ENCODE peak calls at places on chromosome 16, in nine cellular contexts. U is A549, R is GM12878, X is Panc1, L is SK-N-SH, E is GM23338, D is HepG2, O is HCT116, N is K562. V is an unnamed sample.

GRCh38 chr16:87318158-87318644 is 1.0 kb upstream of the C16orf95 start:
- DNase-seq in U (no peak), R (no peak), X (no peak), L (no peak), E (no peak), D (peak), O (no peak), N (peak), V (no peak)

GRCh38 chr16:10181196-10182162 is 749 bp downstream of the GRIN2A start:
- DNase-seq in U (peak), R (no peak), X (peak), L (peak), E (peak), D (peak), O (peak), N (peak), V (peak)

GRCh38 chr16:46927273-46927672 is 43.1 kb downstream of the GPT2 start:
- DNase-seq in U (no peak), R (no peak), X (no peak), L (no peak), E (no peak), D (no peak), O (no peak), N (no peak), V (no peak)

GRCh38 chr16:84449156-84450140 is 55.0 kb downstream of the MEAK7 start:
- DNase-seq in U (no peak), R (no peak), X (no peak), L (no peak), E (no peak), D (no peak), O (no peak), N (no peak), V (no peak)

GRCh38 chr16:12801511-12802042 is 2.1 kb downstream of the CPPED1 start:
- DNase-seq in U (peak), R (peak), X (no peak), L (no peak), E (no peak), D (peak), O (no peak), N (peak), V (peak)

GRCh38 chr16:66931665-66932064 is 2.5 kb downstream of the CIAO2B start:
- DNase-seq in U (no peak), R (no peak), X (no peak), L (no peak), E (no peak), D (no peak), O (no peak), N (no peak), V (no peak)

GRCh38 chr16:55569025-55569424 is 2.5 kb downstream of the CAPNS2 start:
- DNase-seq in U (no peak), R (no peak), X (no peak), L (no peak), E (no peak), D (no peak), O (no peak), N (no peak), V (peak)

GRCh38 chr16:22322741-22323140 is 25.5 kb downstream of the POLR3E start:
- DNase-seq in U (no peak), R (no peak), X (no peak), L (no peak), E (no peak), D (no peak), O (no peak), N (no peak), V (no peak)

GRCh38 chr16:23748630-23749029 is 6.2 kb upstream of the CHP2 start:
- DNase-seq in U (no peak), R (no peak), X (no peak), L (no peak), E (no peak), D (no peak), O (no peak), N (no peak), V (no peak)

GRCh38 chr16:46801428-46802049 is 29.4 kb downstream of the C16orf87 start:
- DNase-seq in U (peak), R (no peak), X (no peak), L (peak), E (peak), D (peak), O (no peak), N (no peak), V (no peak)

GRCh38 chr16:82264781-82265180 is 94.8 kb upstream of the MPHOSPH6 start:
- DNase-seq in U (no peak), R (no peak), X (no peak), L (no peak), E (peak), D (no peak), O (no peak), N (no peak), V (no peak)

GRCh38 chr16:35735403-35736251 is 2276.2 kb downstream of the TP53TG3F start:
- DNase-seq in U (no peak), R (no peak), X (no peak), L (no peak), E (no peak), D (no peak), O (no peak), N (no peak), V (no peak)

GRCh38 chr16:85234310-85235235 is 122.3 kb upstream of the CIBAR2 start:
- DNase-seq in U (peak), R (no peak), X (no peak), L (peak), E (peak), D (peak), O (no peak), N (peak), V (no peak)

GRCh38 chr16:68608330-68608729 is 36.8 kb upstream of the CDH3 start:
- DNase-seq in U (no peak), R (no peak), X (no peak), L (no peak), E (no peak), D (no peak), O (no peak), N (no peak), V (no peak)

GRCh38 chr16:17313085-17313611 is 157.6 kb downstream of the XYLT1 start:
- DNase-seq in U (no peak), R (no peak), X (no peak), L (peak), E (no peak), D (no peak), O (no peak), N (no peak), V (no peak)
- TF ChIP-seq REST in U (no peak), R (no peak), X (no peak), L (no peak), E (no peak), D (no peak), O (no peak), N (no peak), V (no peak)

GRCh38 chr16:57998992-57999365 is 1.5 kb downstream of the ZNF319 start:
- DNase-seq in U (no peak), R (no peak), X (no peak), L (no peak), E (no peak), D (no peak), O (no peak), N (no peak), V (no peak)

GRCh38 chr16:58000706-58001676 is at the start of gene USB1:
- DNase-seq in U (peak), R (peak), X (peak), L (peak), E (peak), D (peak), O (peak), N (peak), V (peak)

GRCh38 chr16:57998484-57998883 is 2.0 kb downstream of the ZNF319 start:
- DNase-seq in U (peak), R (no peak), X (no peak), L (no peak), E (no peak), D (no peak), O (no peak), N (no peak), V (peak)

GRCh38 chr16:57999971-58000705 is at the start of gene ZNF319:
- DNase-seq in U (no peak), R (no peak), X (no peak), L (no peak), E (peak), D (no peak), O (no peak), N (peak), V (no peak)

GRCh38 chr16:57999366-57999970 is 1.0 kb downstream of the ZNF319 start:
- DNase-seq in U (peak), R (no peak), X (no peak), L (peak), E (no peak), D (peak), O (no peak), N (no peak), V (peak)
- TF ChIP-seq CTCF in U (no peak), R (no peak), X (no peak), L (no peak), E (peak), D (peak), O (no peak), N (no peak), V (no peak)

GRCh38 chr16:52861614-52862022 is 191.1 kb downstream of the CHD9NB start:
- DNase-seq in U (peak), R (no peak), X (no peak), L (peak), E (peak), D (peak), O (peak), N (no peak), V (no peak)
- TF ChIP-seq REST in U (no peak), R (no peak), X (no peak), L (no peak), E (no peak), D (no peak), O (no peak), N (no peak), V (no peak)

GRCh38 chr16:78365376-78365775 is 265.9 kb downstream of the WWOX start:
- DNase-seq in U (no peak), R (no peak), X (no peak), L (no peak), E (no peak), D (no peak), O (no peak), N (no peak), V (no peak)

GRCh38 chr16:78368121-78369102 is 269.0 kb downstream of the WWOX start:
- DNase-seq in U (no peak), R (no peak), X (no peak), L (no peak), E (no peak), D (no peak), O (no peak), N (no peak), V (no peak)

GRCh38 chr16:78364501-78364900 is 265.0 kb downstream of the WWOX start:
- DNase-seq in U (no peak), R (no peak), X (no peak), L (peak), E (no peak), D (no peak), O (no peak), N (no peak), V (no peak)

GRCh38 chr16:78362736-78363135 is 263.3 kb downstream of the WWOX start:
- DNase-seq in U (no peak), R (no peak), X (no peak), L (no peak), E (no peak), D (no peak), O (no peak), N (peak), V (no peak)

GRCh38 chr16:78363843-78364242 is 264.4 kb downstream of the WWOX start:
- DNase-seq in U (no peak), R (no peak), X (no peak), L (no peak), E (peak), D (no peak), O (no peak), N (peak), V (no peak)
- TF ChIP-seq CTCF in U (no peak), R (no peak), X (no peak), L (no peak), E (peak), D (no peak), O (no peak), N (peak), V (no peak)

GRCh38 chr16:33059206-33059605 is 134.8 kb upstream of the TP53TG3C start:
- DNase-seq in U (no peak), R (no peak), X (no peak), L (no peak), E (no peak), D (no peak), O (no peak), N (no peak), V (no peak)
- TF ChIP-seq REST in U (no peak), R (no peak), X (no peak), L (no peak), E (no peak), D (no peak), O (no peak), N (no peak), V (no peak)

GRCh38 chr16:69848635-69849545 is 86.8 kb downstream of the WWP2 start:
- DNase-seq in U (no peak), R (no peak), X (no peak), L (no peak), E (no peak), D (no peak), O (no peak), N (no peak), V (no peak)
- TF ChIP-seq CTCF in U (no peak), R (no peak), X (no peak), L (peak), E (no peak), D (no peak), O (no peak), N (no peak), V (no peak)

GRCh38 chr16:28062261-28063046 is 1.1 kb downstream of the GSG1L start:
- DNase-seq in U (no peak), R (no peak), X (no peak), L (peak), E (no peak), D (no peak), O (no peak), N (no peak), V (no peak)

GRCh38 chr16:28063047-28063521 is 430 bp downstream of the GSG1L start:
- DNase-seq in U (peak), R (no peak), X (no peak), L (peak), E (peak), D (no peak), O (no peak), N (no peak), V (peak)

GRCh38 chr16:28064706-28065249 is 1.3 kb upstream of the GSG1L start:
- DNase-seq in U (no peak), R (no peak), X (no peak), L (no peak), E (no peak), D (no peak), O (no peak), N (no peak), V (no peak)

GRCh38 chr16:28064150-28064549 is 636 bp upstream of the GSG1L start:
- DNase-seq in U (no peak), R (no peak), X (no peak), L (no peak), E (no peak), D (no peak), O (no peak), N (no peak), V (no peak)

DNA sequence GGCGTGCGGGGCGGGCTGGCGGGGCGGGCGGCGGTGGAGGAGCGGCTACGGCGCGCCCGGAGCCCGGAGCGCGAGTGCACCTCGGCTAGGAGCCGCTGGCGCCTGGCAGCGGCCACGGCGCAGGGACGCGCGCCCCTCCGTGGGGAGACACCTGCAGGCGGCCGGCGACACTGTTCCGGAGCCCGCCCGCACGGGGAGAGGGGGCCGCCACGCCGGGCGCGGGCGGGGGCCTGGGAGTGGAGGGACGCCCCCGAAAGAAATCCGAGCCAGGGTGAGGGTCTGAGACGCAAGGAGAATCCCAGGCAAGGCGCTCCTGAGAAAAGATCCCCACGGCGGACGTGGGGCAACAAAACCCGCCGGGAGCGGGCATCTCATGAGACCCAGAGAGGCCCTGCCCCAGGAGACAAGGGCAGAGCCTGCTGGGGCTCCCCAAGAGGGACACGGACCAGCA is at the start of gene GSG1L:
- DNase-seq in U (no peak), R (no peak), X (no peak), L (peak), E (no peak), D (no peak), O (no peak), N (no peak), V (no peak)
- TF ChIP-seq REST in U (no peak), R (no peak), X (no peak), L (no peak), E (no peak), D (no peak), O (no peak), N (no peak), V (no peak)

DNA sequence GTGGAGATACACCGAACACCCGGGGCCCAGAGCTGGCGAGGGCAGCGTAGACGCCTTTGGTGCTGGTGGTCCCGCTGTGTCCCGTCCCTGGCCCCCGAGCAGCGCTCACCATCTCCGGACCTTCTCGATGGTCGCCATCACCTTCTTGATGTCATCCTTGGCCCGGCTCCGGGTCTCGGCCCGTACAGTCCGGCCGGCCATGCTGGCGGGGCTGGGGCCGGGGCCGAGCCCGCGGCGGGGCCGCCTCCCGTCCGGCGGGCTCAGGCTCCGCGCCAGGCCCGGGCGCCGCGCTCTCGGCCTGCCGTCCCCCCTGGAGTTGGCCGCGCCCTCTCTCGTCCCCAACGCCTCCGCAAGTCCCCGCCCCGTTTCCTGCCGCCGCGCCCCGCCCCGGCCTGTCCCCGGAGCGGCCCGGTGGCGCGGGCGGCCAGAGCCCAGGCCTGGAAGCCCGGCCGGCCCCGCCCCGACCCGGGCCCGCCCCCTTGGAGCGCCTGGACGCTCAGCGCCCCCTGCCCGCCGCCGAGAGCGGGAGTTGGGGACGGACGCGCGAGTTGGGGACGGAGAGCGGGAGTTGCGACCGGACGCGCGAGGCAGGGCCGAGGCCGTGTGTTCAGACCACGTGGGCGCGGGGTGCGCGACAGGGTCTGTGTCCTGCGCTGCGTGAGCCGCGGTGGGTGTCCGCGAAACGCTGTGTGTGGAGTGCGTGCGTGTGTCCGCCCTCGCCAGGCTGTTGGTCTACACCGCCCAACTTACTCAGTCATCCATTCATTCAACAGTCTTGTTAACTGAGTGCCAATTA is at the start of gene BCL7C:
- DNase-seq in U (peak), R (no peak), X (no peak), L (peak), E (peak), D (peak), O (peak), N (peak), V (peak)
- TF ChIP-seq CTCF in U (peak), R (peak), X (peak), L (peak), E (peak), D (peak), O (peak), N (peak), V (no peak)

GRCh38 chr16:57118461-57119084 is 26.2 kb downstream of the CPNE2 start:
- DNase-seq in U (no peak), R (no peak), X (no peak), L (no peak), E (no peak), D (no peak), O (no peak), N (no peak), V (no peak)
- TF ChIP-seq REST in U (no peak), R (no peak), X (no peak), L (no peak), E (no peak), D (no peak), O (no peak), N (no peak), V (no peak)